ENCODE peak calls at places on chromosome 12, in eight cellular contexts. E is cardiac muscle cell, K is GM13977, P is left cardiac atrium, J is endothelial cell, H is lung, F is frontal cortex, W is AML-193. V is an unnamed sample.

GRCh38 chr12:6367065-6367968 is 8.0 kb downstream of the SCNN1A start:
- DNase-seq in E (no peak), K (peak), P (no peak), J (no peak), H (no peak), F (no peak), W (peak), V (no peak)

GRCh38 chr12:53820503-53820902 is 68.7 kb upstream of the CISTR start:
- DNase-seq in E (no peak), K (no peak), P (no peak), J (no peak), H (no peak), F (no peak), W (no peak), V (no peak)

GRCh38 chr12:113867258-113867657 is 98.9 kb downstream of the RBM19 start:
- DNase-seq in E (no peak), K (no peak), P (no peak), J (peak), H (no peak), F (no peak), W (no peak), V (no peak)

GRCh38 chr12:48681416-48681737 is 661 bp downstream of the KANSL2 start:
- DNase-seq in E (no peak), K (peak), P (no peak), J (no peak), H (no peak), F (no peak), W (peak), V (no peak)

GRCh38 chr12:66228462-66228861 is 39.4 kb downstream of the IRAK3 start:
- DNase-seq in E (no peak), K (no peak), P (no peak), J (no peak), H (no peak), F (no peak), W (no peak), V (no peak)

GRCh38 chr12:6072302-6072752 is 52.1 kb downstream of the VWF start:
- DNase-seq in E (no peak), K (no peak), P (no peak), J (no peak), H (no peak), F (no peak), W (no peak), V (no peak)

GRCh38 chr12:4857472-4858291 is 52.0 kb upstream of the KCNA1 start:
- DNase-seq in E (peak), K (peak), P (peak), J (peak), H (peak), F (peak), W (peak), V (peak)

GRCh38 chr12:58148405-58148804 is 207.0 kb downstream of the ATP23 start:
- DNase-seq in E (no peak), K (no peak), P (no peak), J (peak), H (no peak), F (no peak), W (no peak), V (no peak)

GRCh38 chr12:227286-227915 is 13.4 kb upstream of the SLC6A12 start:
- DNase-seq in E (no peak), K (no peak), P (no peak), J (no peak), H (no peak), F (no peak), W (no peak), V (no peak)

GRCh38 chr12:22702690-22703089 is 77.7 kb downstream of the ETNK1 start:
- DNase-seq in E (no peak), K (no peak), P (no peak), J (no peak), H (no peak), F (no peak), W (peak), V (no peak)

GRCh38 chr12:81758421-81759214 is 532 bp downstream of the PPFIA2 start:
- DNase-seq in E (peak), K (no peak), P (peak), J (peak), H (no peak), F (peak), W (no peak), V (peak)

GRCh38 chr12:74790958-74791357 is 253.3 kb downstream of the ATXN7L3B start:
- DNase-seq in E (no peak), K (no peak), P (no peak), J (no peak), H (no peak), F (no peak), W (no peak), V (no peak)